ENCODE peak calls at places on chromosomes 12 and 14, in seven cellular contexts. C is stimulated activated CD4-positive, alpha-beta T cell treated with anti-CD3 and anti-CD28 coated beads, TNF-alpha, amount 100 ng/mL, for 1 hour; B is NCI-H2081; O is HL-60; Z is choroid plexus epithelial cell; H is stimulated activated CD8-positive, alpha-beta memory T cell treated with anti-CD3 and anti-CD28 coated beads, Interleukin-4, amount 100 ng/mL, for 4 hours; I is spleen. S is an unnamed sample.

GRCh38 chr12:123712780-123713319 is 697 bp downstream of the ATP6V0A2 start:
- DNase-seq in O (no peak), C (no peak), H (no peak), Z (peak), B (no peak), I (no peak), S (no peak)

GRCh38 chr14:28656704-28657255 is 109.8 kb upstream of the FOXG1 start:
- DNase-seq in Z (no peak), B (peak), C (no peak), I (no peak), O (no peak), H (no peak), S (no peak)

GRCh38 chr12:124512667-124513296 is 54.6 kb downstream of the NCOR2 start:
- DNase-seq in I (no peak), B (peak), Z (peak), C (no peak), O (no peak), H (no peak), S (no peak)

GRCh38 chr14:104206281-104206904 is 68.0 kb downstream of the KIF26A start:
- DNase-seq in C (no peak), I (no peak), O (no peak), Z (peak), B (peak), H (no peak), S (no peak)

GRCh38 chr12:104682790-104683279 is 226.1 kb downstream of the CHST11 start:
- DNase-seq in H (no peak), Z (no peak), C (peak), B (no peak), O (peak), I (no peak), S (no peak)

GRCh38 chr14:102293784-102294183 is 11.2 kb downstream of the MOK start:
- DNase-seq in C (no peak), B (no peak), H (no peak), Z (peak), I (peak), O (no peak), S (no peak)

GRCh38 chr14:20757963-20758362 is 10.2 kb upstream of the EDDM3B start:
- DNase-seq in H (no peak), C (no peak), O (no peak), Z (no peak), I (no peak), B (no peak), S (no peak)

GRCh38 chr12:83763425-83763824 is 1076.7 kb downstream of the TMTC2 start:
- DNase-seq in I (no peak), O (no peak), C (no peak), Z (peak), B (no peak), H (no peak), S (no peak)

GRCh38 chr12:95633049-95633545 is 81.8 kb upstream of the USP44 start:
- DNase-seq in Z (peak), O (peak), I (no peak), B (no peak), C (no peak), H (no peak), S (no peak)

GRCh38 chr14:24382103-24382377 is 14.1 kb downstream of the NFATC4 start:
- DNase-seq in I (no peak), C (no peak), B (no peak), O (no peak), H (no peak), Z (no peak), S (no peak)

GRCh38 chr12:113439606-113440030 is 17.4 kb downstream of the SDSL start:
- DNase-seq in O (no peak), C (no peak), Z (peak), H (no peak), B (peak), I (no peak), S (no peak)

GRCh38 chr12:114069507-114069906 is 103.4 kb upstream of the RBM19 start:
- DNase-seq in Z (no peak), C (no peak), I (no peak), B (no peak), H (no peak), O (no peak), S (no peak)

GRCh38 chr14:22928237-22929103 is 706 bp downstream of the PRMT5 start:
- DNase-seq in H (no peak), C (no peak), Z (peak), I (no peak), O (no peak), B (no peak), S (no peak)

GRCh38 chr14:101557321-101557695 is 4.0 kb upstream of the DIO3 start:
- DNase-seq in O (no peak), I (no peak), C (no peak), B (no peak), Z (no peak), H (no peak), S (no peak)

GRCh38 chr14:24978862-24979724 is 70.9 kb downstream of the STXBP6 start:
- DNase-seq in B (no peak), H (no peak), C (no peak), I (no peak), O (no peak), Z (no peak), S (no peak)

GRCh38 chr12:31005256-31005943 is 68.3 kb upstream of the DDX11 start:
- DNase-seq in I (peak), C (no peak), H (no peak), Z (no peak), O (no peak), B (no peak), S (no peak)

GRCh38 chr12:116093915-116094314 is 183.6 kb downstream of the MED13L start:
- DNase-seq in C (no peak), H (no peak), I (no peak), O (no peak), Z (peak), B (no peak), S (no peak)

GRCh38 chr12:6605425-6606330 is 1.5 kb downstream of the CHD4 start:
- DNase-seq in Z (peak), H (no peak), C (no peak), B (no peak), O (no peak), I (no peak), S (no peak)

GRCh38 chr14:23436327-23437141 is 1.1 kb upstream of the MYH7 start:
- DNase-seq in C (no peak), I (no peak), O (no peak), Z (no peak), B (no peak), H (no peak), S (no peak)

GRCh38 chr14:94344389-94344788 is 21.3 kb upstream of the SERPINA6 start:
- DNase-seq in B (no peak), O (no peak), I (no peak), H (no peak), C (no peak), Z (no peak), S (no peak)

GRCh38 chr14:61569783-61570182 is 125.5 kb upstream of the HIF1A start:
- DNase-seq in H (no peak), B (no peak), O (peak), Z (peak), C (no peak), I (peak), S (no peak)

GRCh38 chr12:1796515-1797010 is 23.8 kb upstream of the LRTM2 start:
- DNase-seq in O (no peak), I (peak), Z (no peak), B (no peak), H (no peak), C (no peak), S (no peak)

GRCh38 chr12:84599539-84599938 is 313.1 kb downstream of the SLC6A15 start:
- DNase-seq in H (no peak), B (peak), O (no peak), I (no peak), Z (peak), C (no peak), S (no peak)

GRCh38 chr14:59199205-59199604 is 10.7 kb downstream of the DAAM1 start:
- DNase-seq in H (no peak), O (no peak), I (no peak), B (no peak), Z (peak), C (no peak), S (no peak)

GRCh38 chr12:53737951-53738833 is 10.9 kb upstream of the CALCOCO1 start:
- DNase-seq in I (peak), Z (no peak), H (no peak), B (no peak), O (no peak), C (no peak), S (no peak)